ENCODE peak calls at places on chromosomes 4 and X, in five cellular contexts. M is heart right ventricle, O is Karpas-422, X is right lobe of liver, J is body of pancreas. T is an unnamed sample.

GRCh38 chr4:2182981-2183380 is 58.9 kb downstream of the HAUS3 start:
- DNase-seq in X (no peak), J (no peak), O (no peak), M (no peak), T (no peak)

GRCh38 chr4:8618421-8618820 is 25.9 kb downstream of the CPZ start:
- DNase-seq in O (no peak), X (no peak), M (peak), J (no peak), T (no peak)

GRCh38 chr4:112704991-112705845 is 68.3 kb downstream of the LARP7 start:
- DNase-seq in J (peak), X (no peak), M (peak), O (no peak), T (peak)

GRCh38 chrX:69163936-69164741 is 1.1 kb downstream of the PJA1 start:
- DNase-seq in M (peak), J (peak), X (no peak), O (peak), T (peak)

GRCh38 chr4:1448589-1449420 is 42.6 kb upstream of the NKX1-1 start:
- DNase-seq in O (no peak), X (peak), M (no peak), J (no peak), T (no peak)

GRCh38 chr4:36224969-36225903 is 19.1 kb downstream of the ARAP2 start:
- DNase-seq in M (no peak), J (no peak), X (no peak), O (no peak), T (no peak)

GRCh38 chrX:123339201-123339905 is 155.3 kb downstream of the GRIA3 start:
- DNase-seq in M (no peak), J (no peak), X (no peak), O (peak), T (peak)

GRCh38 chr4:13176603-13177190 is 307.4 kb downstream of the RAB28 start:
- DNase-seq in X (no peak), M (no peak), O (no peak), J (no peak), T (no peak)

GRCh38 chrX:71923516-71923915 is 12.9 kb downstream of the NHSL2 start:
- DNase-seq in J (no peak), X (no peak), O (no peak), M (no peak), T (no peak)

GRCh38 chrX:57451426-57452020 is 140.3 kb upstream of the ZXDB start:
- DNase-seq in M (no peak), J (no peak), X (no peak), O (no peak), T (no peak)

GRCh38 chrX:34584781-34585180 is 72.3 kb downstream of the TMEM47 start:
- DNase-seq in X (no peak), J (no peak), M (no peak), O (no peak), T (no peak)

GRCh38 chrX:84737471-84737871 is 235.2 kb upstream of the HDX start:
- DNase-seq in M (no peak), J (no peak), X (no peak), O (no peak), T (no peak)

GRCh38 chr4:102642571-102643298 is 118.0 kb downstream of the MANBA start:
- DNase-seq in M (no peak), J (no peak), O (no peak), X (no peak), T (no peak)

GRCh38 chr4:38099020-38099600 is 138.9 kb downstream of the PTTG2 start:
- DNase-seq in J (no peak), X (no peak), O (no peak), M (no peak), T (no peak)

GRCh38 chr4:170087163-170087700 is 2.5 kb downstream of the AADAT start:
- DNase-seq in O (no peak), X (no peak), J (no peak), M (no peak), T (no peak)

GRCh38 chrX:49912086-49912485 is 10.3 kb upstream of the CLCN5 start:
- DNase-seq in X (no peak), M (no peak), J (no peak), O (no peak), T (no peak)

GRCh38 chr4:73988096-73988495 is at the start of gene PPBP:
- DNase-seq in X (no peak), M (no peak), O (no peak), J (no peak), T (no peak)

GRCh38 chr4:1705732-1706131 is 6.4 kb downstream of the SLBP start:
- DNase-seq in O (no peak), J (no peak), M (no peak), X (no peak), T (no peak)

GRCh38 chrX:149903889-149904748 is 23.1 kb downstream of the MAGEA8 start:
- DNase-seq in M (no peak), J (no peak), O (peak), X (no peak), T (peak)

DNA sequence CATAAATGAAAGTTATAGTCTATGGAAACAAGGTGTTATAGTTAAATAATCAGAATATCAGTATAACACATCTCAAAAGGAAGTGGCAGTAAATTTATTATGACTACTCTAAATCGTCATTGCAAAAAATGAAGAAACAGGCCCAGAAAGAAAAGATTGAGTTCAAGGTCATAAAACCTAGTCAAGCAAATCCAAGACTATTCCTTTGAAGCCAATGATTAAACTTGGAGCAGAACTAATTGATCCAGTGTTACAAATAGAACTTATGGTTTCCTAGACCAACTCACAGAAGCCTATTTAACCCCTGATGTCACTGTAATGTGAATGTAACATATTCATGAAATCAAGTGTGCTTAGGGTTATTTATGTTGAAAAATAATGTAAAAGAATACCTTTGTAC is 1.9 kb downstream of the FAM199X start:
- DNase-seq in J (no peak), O (no peak), X (no peak), M (no peak), T (no peak)
- H3K4me3 ChIP-seq in J (no peak), O (peak), X (no peak), M (peak), T (no peak)

GRCh38 chrX:48467331-48467761 is 2.7 kb downstream of the SLC38A5 start:
- DNase-seq in M (no peak), O (peak), J (no peak), X (no peak), T (no peak)

GRCh38 chrX:48470110-48470832 is at the start of gene SLC38A5:
- DNase-seq in J (no peak), M (no peak), O (peak), X (no peak), T (no peak)

GRCh38 chrX:48470833-48471118 is 716 bp upstream of the SLC38A5 start:
- DNase-seq in X (no peak), O (peak), M (no peak), J (no peak), T (no peak)

GRCh38 chrX:48468247-48468671 is 1.8 kb downstream of the SLC38A5 start:
- DNase-seq in X (no peak), O (no peak), M (no peak), J (peak), T (peak)

DNA sequence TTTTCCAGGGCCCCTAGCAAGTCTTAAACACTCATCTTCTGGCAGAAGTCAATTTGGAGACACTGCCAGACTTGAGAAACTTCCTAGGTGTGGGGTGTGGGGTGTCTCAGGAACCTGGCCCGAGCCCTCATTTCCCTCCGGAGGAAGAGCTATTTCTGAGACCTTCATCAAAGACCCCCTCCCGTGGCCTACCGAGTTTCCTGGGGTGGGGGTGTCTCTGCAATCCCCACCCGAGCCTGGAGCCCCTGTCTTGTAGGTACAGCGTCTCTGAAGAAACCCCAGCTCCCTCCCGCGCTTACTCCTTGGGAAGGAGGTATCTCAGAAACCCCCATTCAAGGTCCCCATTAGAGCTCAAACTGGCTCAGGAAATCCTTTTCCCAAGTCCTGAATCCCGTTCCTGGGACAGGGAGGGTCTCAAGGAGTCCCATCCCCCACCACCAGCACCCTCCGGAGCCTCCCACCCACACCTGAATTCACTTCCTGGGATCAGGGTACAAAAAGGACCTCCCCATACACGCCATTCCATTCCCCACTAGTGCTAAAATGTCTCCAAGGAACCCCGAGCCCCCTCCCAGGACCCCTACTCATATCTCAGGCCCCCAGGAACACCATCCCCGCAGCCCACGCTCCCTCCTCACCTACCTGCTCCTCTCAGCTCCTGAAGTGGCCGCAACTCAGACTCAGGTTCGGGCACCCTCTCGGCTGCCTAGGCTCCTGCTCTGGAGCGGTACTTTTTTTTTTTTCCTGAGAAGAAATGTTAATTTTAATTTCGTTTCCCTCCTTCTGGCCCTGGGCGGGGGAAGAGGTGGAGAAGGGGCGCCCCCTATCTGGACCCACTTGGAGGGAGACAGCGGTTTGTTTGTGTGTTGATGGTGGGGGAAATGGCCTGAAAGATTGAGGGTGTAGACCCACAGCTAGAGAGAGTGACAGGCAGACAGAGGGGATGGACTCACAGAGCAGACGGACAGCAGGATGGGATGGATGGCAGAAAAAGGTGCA is 1.1 kb downstream of the SLC38A5 start:
- DNase-seq in J (no peak), M (no peak), O (no peak), X (no peak), T (no peak)
- H3K4me3 ChIP-seq in J (no peak), M (peak), O (no peak), X (no peak), T (peak)

GRCh38 chrX:48896611-48897011 is 957 bp downstream of the TIMM17B start:
- DNase-seq in M (no peak), J (no peak), O (no peak), X (no peak), T (no peak)
- H3K4me3 ChIP-seq in M (peak), J (no peak), O (peak), X (peak), T (no peak)

DNA sequence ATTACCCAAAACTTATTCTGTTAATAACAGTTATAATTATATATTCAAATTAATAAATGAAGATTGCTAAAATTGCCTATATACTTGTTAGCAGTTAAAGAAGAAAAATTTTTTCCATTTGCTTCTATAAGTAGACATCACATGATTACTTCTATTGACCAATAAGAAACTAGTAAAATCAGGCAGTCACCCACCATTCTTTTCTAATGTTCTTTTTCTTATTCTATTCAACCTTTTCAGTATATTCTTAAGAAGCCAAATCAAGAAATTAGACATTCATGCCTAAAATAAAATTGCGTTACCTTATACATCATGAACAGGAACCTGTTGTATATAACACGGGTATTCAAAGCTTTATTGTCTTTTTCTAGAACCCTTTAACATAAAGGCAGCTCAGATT is 568.0 kb upstream of the DIPK2B start:
- DNase-seq in M (no peak), O (no peak), J (no peak), X (no peak), T (no peak)
- H3K4me3 ChIP-seq in M (peak), O (no peak), J (no peak), X (peak), T (peak)

GRCh38 chr4:18057821-18058533 is 36.4 kb upstream of the LCORL start:
- DNase-seq in X (no peak), O (no peak), M (no peak), J (no peak), T (no peak)
- H3K4me3 ChIP-seq in X (no peak), O (no peak), M (no peak), J (no peak), T (no peak)

GRCh38 chr4:16083217-16084191 is at the start of gene PROM1:
- DNase-seq in O (no peak), M (peak), J (peak), X (no peak), T (peak)
- H3K4me3 ChIP-seq in O (no peak), M (peak), J (peak), X (peak), T (peak)

GRCh38 chrX:12979011-12979629 is 4.2 kb downstream of the TMSB4X start:
- DNase-seq in O (no peak), M (no peak), X (no peak), J (no peak), T (no peak)

GRCh38 chrX:12977761-12978204 is 2.9 kb downstream of the TMSB4X start:
- DNase-seq in X (no peak), M (no peak), J (no peak), O (no peak), T (no peak)

GRCh38 chrX:12979630-12980015 is 4.7 kb downstream of the TMSB4X start:
- DNase-seq in X (no peak), M (no peak), O (no peak), J (no peak), T (no peak)

GRCh38 chrX:12975999-12976558 is 1.2 kb downstream of the TMSB4X start:
- DNase-seq in J (peak), M (no peak), X (peak), O (peak), T (no peak)

GRCh38 chrX:12978205-12979010 is 3.5 kb downstream of the TMSB4X start:
- DNase-seq in O (peak), J (peak), M (peak), X (no peak), T (peak)
- H3K4me3 ChIP-seq in O (peak), J (no peak), M (peak), X (peak), T (no peak)

GRCh38 chrX:100407784-100408642 is 2.1 kb downstream of the PCDH19 start:
- DNase-seq in M (no peak), J (no peak), O (no peak), X (no peak), T (no peak)
- H3K4me3 ChIP-seq in M (no peak), J (no peak), O (no peak), X (no peak), T (no peak)

T was measured in small intestine.